ENCODE peak calls at places on chromosomes 4 and X, in seven cellular contexts. D is heart left ventricle; U is heart right ventricle; A is CD8-positive, alpha-beta memory T cell; R is neuronal stem cell; F is left ventricle myocardium inferior; B is A673. W is an unnamed sample.

GRCh38 chrX:107731831-107732502 is 43.6 kb downstream of the TSC22D3 start:
- DNase-seq in R (no peak), B (no peak), F (peak; percentile 87), U (peak; percentile 90), D (peak; percentile 94), A (no peak), W (peak; percentile 97)

GRCh38 chr4:153757407-153757806 is 2.4 kb downstream of the RNF175 start:
- DNase-seq in F (no peak), B (no peak), D (no peak), R (no peak), U (no peak), A (no peak), W (no peak)

GRCh38 chrX:136262812-136263315 is 11.7 kb upstream of the MAP7D3 start:
- DNase-seq in R (no peak), D (no peak), A (no peak), U (no peak), F (no peak), B (no peak), W (no peak)

GRCh38 chrX:10135561-10136399 is 21.0 kb upstream of the CLCN4 start:
- DNase-seq in U (no peak), R (no peak), B (no peak), D (no peak), A (no peak), F (no peak), W (no peak)

GRCh38 chrX:109585488-109585887 is 39.5 kb downstream of the KCNE5 start:
- DNase-seq in B (no peak), R (no peak), F (no peak), D (no peak), A (no peak), U (no peak), W (no peak)

GRCh38 chrX:4225086-4225485 is 511.6 kb upstream of the PRKX start:
- DNase-seq in U (no peak), F (no peak), D (no peak), R (no peak), B (no peak), A (no peak), W (no peak)

GRCh38 chrX:111511477-111511876 is at the start of gene SERTM2:
- DNase-seq in U (no peak), F (no peak), D (no peak), R (no peak), B (no peak), A (no peak), W (no peak)

GRCh38 chrX:96182366-96182765 is 502.3 kb upstream of the DIAPH2 start:
- DNase-seq in F (no peak), U (no peak), R (no peak), D (no peak), B (peak; percentile 70), A (no peak), W (no peak)

GRCh38 chrX:7983594-7983993 is 56.4 kb upstream of the PNPLA4 start:
- DNase-seq in B (no peak), D (no peak), F (no peak), U (no peak), A (no peak), R (no peak), W (no peak)

GRCh38 chr4:30103455-30103854 is 616.7 kb upstream of the PCDH7 start:
- DNase-seq in B (peak; percentile 47), A (no peak), U (no peak), R (no peak), D (no peak), F (no peak), W (no peak)

GRCh38 chr4:155371432-155372043 is 5.2 kb downstream of the MAP9 start:
- DNase-seq in U (no peak), D (no peak), R (no peak), B (peak; percentile 44), A (no peak), F (no peak), W (no peak)

GRCh38 chr4:40897557-40898203 is 147.9 kb downstream of the NSUN7 start:
- DNase-seq in A (peak; percentile 37), B (peak; percentile 89), U (peak; percentile 67), D (peak; percentile 62), F (peak; percentile 62), R (peak; percentile 67), W (peak; percentile 83)

GRCh38 chr4:108527729-108528128 is 92.6 kb upstream of the RPL34 start:
- DNase-seq in D (no peak), R (no peak), B (no peak), U (no peak), A (no peak), F (no peak), W (no peak)

GRCh38 chr4:108531461-108531860 is 88.9 kb upstream of the RPL34 start:
- DNase-seq in B (no peak), F (no peak), A (no peak), D (no peak), U (no peak), R (no peak), W (no peak)

GRCh38 chr4:108532187-108532586 is 88.2 kb upstream of the RPL34 start:
- DNase-seq in U (no peak), F (no peak), D (no peak), B (no peak), R (no peak), A (no peak), W (no peak)

GRCh38 chr4:108529984-108530901 is 90.1 kb upstream of the RPL34 start:
- DNase-seq in D (no peak), F (no peak), R (no peak), A (no peak), B (no peak), U (no peak), W (no peak)

DNA sequence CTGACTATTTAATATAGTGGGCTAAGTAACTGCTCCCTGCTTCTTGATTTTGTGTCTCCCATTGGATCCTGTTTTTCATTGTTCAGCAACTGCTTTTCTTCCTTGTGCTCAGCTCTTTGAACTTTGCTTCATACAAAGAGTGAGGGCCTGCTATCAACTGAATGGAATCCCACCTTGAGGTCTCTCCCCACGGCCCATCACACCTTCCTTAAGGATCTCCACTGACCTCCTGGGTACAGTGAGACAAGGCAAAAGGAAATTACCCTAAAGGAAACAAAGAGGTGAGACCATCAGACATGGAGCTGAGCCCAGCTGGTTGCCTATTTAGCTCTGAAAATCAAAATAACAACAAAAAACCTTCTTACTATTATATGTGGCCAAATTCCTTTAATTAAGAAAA is 91.3 kb upstream of the RPL34 start:
- DNase-seq in U (no peak), R (no peak), F (no peak), A (no peak), B (no peak), D (no peak), W (no peak)
- H3K27me3 ChIP-seq in U (no peaks in the 10 kb centered on the region), R (no peaks in the 10 kb centered on the region), F (no peaks in the 10 kb centered on the region), A (no peaks in the 10 kb centered on the region), B (no peaks in the 10 kb centered on the region), D (no peaks in the 10 kb centered on the region), W (no peaks in the 10 kb centered on the region)

DNA sequence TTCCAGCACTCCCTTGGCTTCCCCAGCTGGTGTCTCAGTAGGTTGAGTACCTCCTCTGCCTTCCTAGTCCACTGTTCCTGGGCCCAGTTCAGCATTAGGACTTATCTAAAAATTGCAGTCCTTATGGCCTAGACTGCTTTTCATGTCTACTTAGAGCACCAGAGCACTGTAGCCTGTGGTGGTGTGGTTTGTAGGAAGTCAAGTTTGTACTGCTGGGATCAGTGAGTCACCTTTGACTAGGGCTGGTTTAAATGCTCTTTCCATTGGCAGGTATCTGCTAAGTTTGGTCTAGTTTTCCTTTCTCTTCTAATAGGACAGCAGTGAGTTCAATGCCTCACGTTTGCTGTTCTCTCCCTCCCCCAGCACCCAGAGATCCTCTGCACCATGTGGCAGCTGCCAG is 233.6 kb upstream of the WDFY3 start:
- DNase-seq in F (no peak), A (no peak), B (no peak), U (no peak), D (no peak), R (no peak), W (no peak)
- H3K4me1 ChIP-seq in F (no peaks in the 10 kb centered on the region), A (no peaks in the 10 kb centered on the region), B (no peaks in the 10 kb centered on the region), U (no peaks in the 10 kb centered on the region), D (no peaks in the 10 kb centered on the region), R (no peaks in the 10 kb centered on the region), W (no peaks in the 10 kb centered on the region)

GRCh38 chr4:173520921-173521473 is 9.0 kb downstream of the HAND2 start:
- DNase-seq in R (no peak), F (no peak), B (no peak), D (no peak), A (no peak), U (no peak), W (peak; percentile 21)
- H3K27me3 ChIP-seq in R (peaks cover 83% of the 10 kb centered on the region), F (peaks cover 95% of the 10 kb centered on the region), B (no peaks in the 10 kb centered on the region), D (no peaks in the 10 kb centered on the region), A (peaks cover 78% of the 10 kb centered on the region), U (peaks cover 25% of the 10 kb centered on the region), W (no peaks in the 10 kb centered on the region)

GRCh38 chr4:113467581-113467980 is 294.0 kb downstream of the CAMK2D start:
- DNase-seq in A (no peak), F (no peak), B (no peak), R (no peak), U (no peak), D (no peak), W (no peak)

GRCh38 chr4:113471141-113471860 is 290.2 kb downstream of the CAMK2D start:
- DNase-seq in U (no peak), R (no peak), D (no peak), A (no peak), F (no peak), B (no peak), W (no peak)

GRCh38 chr4:113469023-113469390 is 292.5 kb downstream of the CAMK2D start:
- DNase-seq in D (no peak), A (no peak), B (no peak), U (no peak), R (no peak), F (no peak), W (no peak)

GRCh38 chr4:113469926-113470325 is 291.6 kb downstream of the CAMK2D start:
- DNase-seq in R (no peak), A (no peak), F (no peak), B (no peak), D (no peak), U (no peak), W (no peak)

DNA sequence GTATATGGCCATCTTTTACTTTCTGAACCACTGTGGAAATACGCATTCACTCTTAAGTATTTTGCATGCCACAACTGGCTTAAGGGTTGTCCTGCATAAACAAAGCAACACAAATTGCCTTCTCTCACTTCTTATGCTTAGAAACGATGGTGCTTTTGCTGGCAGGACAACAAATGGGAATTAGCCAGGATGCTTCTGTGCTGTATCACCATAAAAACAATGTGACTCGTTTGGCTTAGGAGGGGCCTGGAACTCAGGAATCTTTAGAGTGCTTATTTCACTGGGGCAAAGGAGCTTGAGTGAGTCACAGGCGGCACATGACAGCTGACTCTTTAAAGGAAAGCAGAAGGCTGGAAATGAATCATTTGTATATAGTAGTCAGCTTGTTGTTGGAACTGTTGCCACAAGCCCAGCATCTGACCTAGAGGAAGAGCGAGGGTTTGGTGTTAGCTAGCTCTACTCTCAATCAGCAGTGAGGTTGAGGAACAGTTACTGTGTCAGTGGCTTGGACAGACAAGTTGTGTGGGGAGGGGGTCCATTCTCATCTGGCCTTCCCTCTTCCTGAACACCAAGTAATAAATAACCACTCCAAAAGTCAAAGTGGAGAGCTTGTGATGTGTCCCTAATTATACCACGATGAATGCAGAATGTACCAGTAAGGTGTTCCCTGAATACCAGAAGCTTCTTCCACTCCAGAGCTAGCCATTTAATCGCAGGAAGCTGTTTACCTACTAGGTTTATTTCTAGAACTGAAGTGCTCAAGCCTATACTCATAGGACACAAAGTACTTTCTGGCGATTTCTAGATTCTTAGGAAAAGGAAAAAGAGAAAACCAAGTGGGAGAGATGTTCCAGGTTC is 293.1 kb downstream of the CAMK2D start:
- DNase-seq in F (peak; percentile 55), D (peak; percentile 86), U (peak; percentile 82), A (no peak), B (peak; percentile 69), R (peak; percentile 38), W (peak; percentile 96)
- H3K4me1 ChIP-seq in F (peaks cover 74% of the 10 kb centered on the region), D (peaks cover 9% of the 10 kb centered on the region), U (peaks cover 38% of the 10 kb centered on the region), A (no peaks in the 10 kb centered on the region), B (peaks cover 5% of the 10 kb centered on the region), R (peaks cover 4% of the 10 kb centered on the region), W (peaks cover 18% of the 10 kb centered on the region)

GRCh38 chr4:5891563-5892320 is 1.1 kb downstream of the CRMP1 start:
- DNase-seq in R (no peak), U (no peak), D (no peak), B (no peak), F (no peak), A (no peak), W (no peak)
- H3K27me3 ChIP-seq in R (peaks cover 15% of the 10 kb centered on the region), U (peaks cover 98% of the 10 kb centered on the region), D (peaks cover 69% of the 10 kb centered on the region), B (peaks cover 16% of the 10 kb centered on the region), F (peaks cover 98% of the 10 kb centered on the region), A (peaks cover 16% of the 10 kb centered on the region), W (no peaks in the 10 kb centered on the region)